ENCODE peak calls at places on chromosomes 7 and 10, in six cellular contexts. J, D, R, U, B and W are unnamed samples.

GRCh38 chr10:126906704-126907422 is 1.6 kb downstream of the DOCK1 start:
- DNase-seq in J (no peak), D (no peak), R (no peak), U (no peak), B (no peak), W (no peak)

GRCh38 chr7:101853684-101854083 is 36.3 kb downstream of the CUX1 start:
- DNase-seq in J (no peak), D (no peak), R (no peak), U (no peak), B (no peak), W (no peak)

GRCh38 chr7:129186749-129187260 is 1.6 kb upstream of the SMO start:
- DNase-seq in J (no peak), D (no peak), R (no peak), U (no peak), B (no peak), W (no peak)

GRCh38 chr10:49768329-49768728 is 6.2 kb upstream of the OGDHL start:
- DNase-seq in J (no peak), D (no peak), R (no peak), U (no peak), B (no peak), W (no peak)

GRCh38 chr7:108097703-108098102 is 32.5 kb downstream of the LAMB4 start:
- DNase-seq in J (peak; percentile 20), D (no peak), R (no peak), U (no peak), B (no peak), W (peak; percentile 45)

GRCh38 chr7:139133335-139134139 is 24.0 kb upstream of the ZC3HAV1 start:
- DNase-seq in J (peak; percentile 70), D (peak; percentile 77), R (peak; percentile 89), U (peak; percentile 86), B (peak; percentile 88), W (peak; percentile 94)

GRCh38 chr10:107718868-107719267 is 554.4 kb upstream of the SORCS1 start:
- DNase-seq in J (no peak), D (no peak), R (no peak), U (no peak), B (no peak), W (no peak)

GRCh38 chr7:66413379-66414114 is 208.4 kb downstream of the TPST1 start:
- DNase-seq in J (no peak), D (peak; percentile 70), R (peak; percentile 82), U (peak; percentile 25), B (peak; percentile 86), W (peak; percentile 92)

GRCh38 chr7:134021861-134022260 is 105.3 kb upstream of the LRGUK start:
- DNase-seq in J (no peak), D (no peak), R (no peak), U (no peak), B (no peak), W (no peak)

GRCh38 chr10:76408646-76409045 is 977.2 kb downstream of the LRMDA start:
- DNase-seq in J (no peak), D (no peak), R (no peak), U (no peak), B (no peak), W (no peak)

GRCh38 chr10:1650542-1651279 is 86.6 kb downstream of the ADARB2 start:
- DNase-seq in J (no peak), D (no peak), R (no peak), U (no peak), B (no peak), W (no peak)

GRCh38 chr10:75033399-75034130 is 77.9 kb upstream of the SAMD8 start:
- DNase-seq in J (no peak), D (no peak), R (no peak), U (no peak), B (no peak), W (no peak)

GRCh38 chr7:142859829-142860228 is 5.0 kb downstream of the EPHB6 start:
- DNase-seq in J (no peak), D (peak; percentile 76), R (no peak), U (peak; percentile 2), B (no peak), W (no peak)

GRCh38 chr10:62307635-62308034 is 39.0 kb upstream of the RTKN2 start:
- DNase-seq in J (no peak), D (no peak), R (no peak), U (no peak), B (no peak), W (no peak)

GRCh38 chr7:154753226-154753625 is 249.7 kb downstream of the PAXIP1 start:
- DNase-seq in J (no peak), D (no peak), R (no peak), U (no peak), B (no peak), W (no peak)

GRCh38 chr7:137734221-137734620 is 112.6 kb downstream of the DGKI start:
- DNase-seq in J (no peak), D (no peak), R (no peak), U (peak; percentile 42), B (no peak), W (no peak)

GRCh38 chr7:93014410-93014809 is 103.4 kb downstream of the SAMD9 start:
- DNase-seq in J (no peak), D (no peak), R (peak; percentile 17), U (no peak), B (no peak), W (no peak)

GRCh38 chr7:51234139-51234538 is 82.5 kb downstream of the COBL start:
- DNase-seq in J (no peak), D (no peak), R (no peak), U (no peak), B (no peak), W (no peak)

GRCh38 chr7:39451901-39452300 is 114.3 kb upstream of the YAE1 start:
- DNase-seq in J (no peak), D (no peak), R (no peak), U (no peak), B (no peak), W (no peak)

GRCh38 chr7:39453743-39454355 is 112.4 kb upstream of the YAE1 start:
- DNase-seq in J (peak; percentile 44), D (no peak), R (peak; percentile 62), U (peak; percentile 59), B (peak; percentile 43), W (peak; percentile 76)

GRCh38 chr7:86504229-86504628 is 139.5 kb upstream of the GRM3 start:
- DNase-seq in J (no peak), D (no peak), R (no peak), U (no peak), B (no peak), W (no peak)

GRCh38 chr7:25832456-25832855 is 319.5 kb upstream of the NFE2L3 start:
- DNase-seq in J (peak; percentile 77), D (no peak), R (no peak), U (no peak), B (no peak), W (no peak)

GRCh38 chr10:123966896-123967231 is 75.3 kb upstream of the CPXM2 start:
- DNase-seq in J (no peak), D (no peak), R (no peak), U (no peak), B (no peak), W (no peak)

GRCh38 chr10:60144099-60144498 is 237.7 kb upstream of the CCDC6 start:
- DNase-seq in J (no peak), D (no peak), R (no peak), U (no peak), B (no peak), W (no peak)

GRCh38 chr7:25031007-25031406 is 51.0 kb upstream of the OSBPL3 start:
- DNase-seq in J (no peak), D (no peak), R (peak; percentile 48), U (no peak), B (no peak), W (no peak)

GRCh38 chr10:126350216-126350992 is 37.9 kb downstream of the ADAM12 start:
- DNase-seq in J (no peak), D (no peak), R (no peak), U (peak; percentile 90), B (no peak), W (no peak)

GRCh38 chr10:6201511-6201975 is 1.2 kb upstream of the PFKFB3 start:
- DNase-seq in J (peak; percentile 39), D (peak; percentile 59), R (peak; percentile 80), U (peak; percentile 70), B (peak; percentile 84), W (peak; percentile 33)
- TF ChIP-seq POLR2A in J (no peak), D (no peak), R (no peak), U (no peak), B (no peak), W (no peak)

GRCh38 chr7:982511-983181 is at the start of gene CYP2W1:
- DNase-seq in J (no peak), D (no peak), R (no peak), U (no peak), B (no peak), W (no peak)
- TF ChIP-seq POLR2A in J (no peak), D (no peak), R (no peak), U (no peak), B (no peak), W (no peak)

GRCh38 chr10:122373713-122374112 is 795 bp upstream of the PLEKHA1 start:
- DNase-seq in J (peak; percentile 50), D (peak; percentile 27), R (peak; percentile 17), U (peak; percentile 4), B (no peak), W (no peak)

GRCh38 chr10:122374859-122375721 is 582 bp downstream of the PLEKHA1 start:
- DNase-seq in J (peak; percentile 21), D (peak; percentile 51), R (peak; percentile 71), U (peak; percentile 47), B (peak; percentile 67), W (peak; percentile 18)

GRCh38 chr10:122375761-122376160 is 1.3 kb downstream of the PLEKHA1 start:
- DNase-seq in J (no peak), D (no peak), R (no peak), U (no peak), B (no peak), W (no peak)

GRCh38 chr10:122373108-122373507 is 1.4 kb upstream of the PLEKHA1 start:
- DNase-seq in J (peak; percentile 23), D (no peak), R (no peak), U (no peak), B (no peak), W (no peak)

DNA sequence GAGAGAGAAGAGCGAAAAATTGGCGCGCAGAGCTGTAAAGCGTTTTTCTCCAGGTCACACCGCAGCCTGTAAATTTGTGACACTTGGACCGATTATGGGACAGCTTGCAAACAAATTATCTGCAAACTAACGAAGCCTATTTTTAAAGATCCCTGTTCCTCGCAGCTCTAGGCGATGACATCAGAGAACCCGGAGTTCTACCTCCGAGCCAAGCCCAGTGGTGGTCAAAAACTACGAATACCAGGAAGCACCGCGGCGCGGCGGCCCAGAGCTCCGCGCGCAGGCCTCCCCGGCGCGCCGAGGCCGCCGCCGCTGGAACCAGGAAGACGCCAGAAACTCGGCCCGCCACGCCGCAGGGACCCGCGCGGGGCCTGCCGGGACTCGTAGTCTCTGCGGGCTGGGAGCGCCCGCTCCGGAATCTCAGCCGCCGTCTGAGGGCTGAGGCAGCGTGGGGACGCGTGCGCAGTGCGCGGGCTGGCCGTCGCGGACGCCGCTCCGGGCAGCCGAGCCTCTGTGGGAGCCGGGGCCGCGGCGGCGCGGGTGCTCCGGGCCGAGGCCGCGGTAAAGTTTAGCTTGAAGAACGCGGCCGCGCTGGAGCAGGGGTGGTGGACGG is at the start of gene PLEKHA1:
- DNase-seq in J (peak; percentile 84), D (peak; percentile 94), R (peak; percentile 95), U (peak; percentile 91), B (peak; percentile 96), W (peak; percentile 81)
- TF ChIP-seq POLR2A in J (no peak), D (peak; percentile 96), R (no peak), U (no peak), B (no peak), W (no peak)

DNA sequence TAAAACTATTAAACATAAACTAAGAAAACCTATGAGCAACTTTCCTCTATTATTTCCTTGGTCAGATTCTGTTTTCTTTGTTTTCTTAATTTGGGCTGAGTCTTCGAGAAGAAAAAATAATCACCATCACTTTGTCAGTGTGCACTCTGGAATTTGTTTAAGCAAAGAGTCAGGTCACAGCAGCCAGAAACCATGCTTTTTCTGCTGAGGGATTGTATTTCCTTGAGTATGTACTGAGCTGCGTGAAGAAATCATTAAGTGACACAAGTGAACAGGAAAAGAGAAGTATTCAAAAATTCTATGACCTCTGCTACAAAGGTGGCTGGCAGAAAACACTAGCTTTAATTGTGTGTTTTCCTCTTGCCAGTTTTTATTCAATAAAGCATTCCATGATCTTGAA is 249.6 kb downstream of the VTI1A start:
- DNase-seq in J (no peak), D (no peak), R (no peak), U (peak; percentile 19), B (no peak), W (no peak)
- TF ChIP-seq POLR2A in J (no peak), D (no peak), R (no peak), U (no peak), B (no peak), W (no peak)